ENCODE peak calls at places on chromosomes 16 and 17, in nine cellular contexts. G is progenitor cell of endocrine pancreas; S is fibroblast of gingiva; P is posterior vena cava; F is Jurkat, Clone E6-1; K is stomach; Y is B cell; Z is T-helper 2 cell; A is iris pigment epithelial cell. C is an unnamed sample.

GRCh38 chr16:89742948-89743347 is 21.6 kb downstream of the ZNF276 start:
- DNase-seq in G (no peak), Y (no peak), Z (no peak), A (no peak), S (no peak), F (no peak), K (no peak), P (no peak), C (no peak)

GRCh38 chr16:67481561-67482259 is 753 bp upstream of the ATP6V0D1 start:
- DNase-seq in F (peak; percentile 42), K (peak; percentile 56), P (no peak), G (no peak), Z (no peak), Y (no peak), A (peak; percentile 17), S (no peak), C (peak; percentile 8)

GRCh38 chr17:14748036-14748715 is 447.3 kb downstream of the HS3ST3B1 start:
- DNase-seq in Z (no peak), K (no peak), A (no peak), G (no peak), S (no peak), P (no peak), F (peak; percentile 8), Y (no peak), C (no peak)

GRCh38 chr17:13395872-13396271 is 205.9 kb downstream of the HS3ST3A1 start:
- DNase-seq in S (peak; percentile 73), Z (no peak), K (no peak), P (no peak), G (no peak), Y (no peak), F (no peak), A (peak; percentile 62), C (no peak)

GRCh38 chr16:89038221-89038721 is 55.4 kb upstream of the ACSF3 start:
- DNase-seq in A (no peak), Z (no peak), S (no peak), F (no peak), K (no peak), Y (no peak), G (no peak), P (peak; percentile 47), C (no peak)

GRCh38 chr17:4305224-4305623 is 41.4 kb upstream of the ANKFY1 start:
- DNase-seq in A (no peak), Y (no peak), K (no peak), P (no peak), Z (no peak), G (no peak), S (no peak), F (no peak), C (no peak)

GRCh38 chr17:78794399-78794798 is 12.3 kb upstream of the CYTH1 start:
- DNase-seq in F (no peak), G (no peak), P (peak; percentile 64), K (no peak), A (no peak), S (no peak), Z (no peak), Y (no peak), C (no peak)

GRCh38 chr17:5780476-5780875 is 196.2 kb upstream of the NLRP1 start:
- DNase-seq in G (no peak), Z (no peak), Y (no peak), S (peak; percentile 6), P (no peak), F (no peak), K (no peak), A (peak; percentile 79), C (no peak)

GRCh38 chr16:67339453-67339852 is 12.8 kb downstream of the LRRC36 start:
- DNase-seq in F (no peak), P (no peak), G (no peak), Y (peak; percentile 11), Z (no peak), S (peak; percentile 19), A (peak; percentile 35), K (no peak), C (no peak)

GRCh38 chr16:87066695-87067556 is 250.3 kb downstream of the C16orf95 start:
- DNase-seq in A (no peak), F (no peak), K (no peak), P (no peak), Z (no peak), Y (no peak), S (no peak), G (no peak), C (no peak)

GRCh38 chr17:75181608-75182318 is 996 bp downstream of the SUMO2 start:
- DNase-seq in F (no peak), G (no peak), K (peak; percentile 28), P (no peak), A (peak; percentile 30), Y (peak; percentile 51), Z (peak; percentile 34), S (no peak), C (no peak)

GRCh38 chr16:67514382-67514828 is 14.2 kb upstream of the RIPOR1 start:
- DNase-seq in P (peak; percentile 94), Z (peak; percentile 63), Y (peak; percentile 86), S (peak; percentile 78), F (peak; percentile 91), K (peak; percentile 86), A (peak; percentile 85), G (peak; percentile 28), C (peak; percentile 80)

GRCh38 chr16:68360971-68361370 is 50.2 kb downstream of the PRMT7 start:
- DNase-seq in S (no peak), Y (no peak), P (no peak), G (no peak), K (no peak), Z (no peak), A (no peak), F (no peak), C (no peak)

GRCh38 chr16:49287572-49287971 is 5.9 kb upstream of the CBLN1 start:
- DNase-seq in Z (no peak), G (no peak), P (no peak), A (no peak), S (no peak), Y (no peak), F (no peak), K (no peak), C (no peak)

GRCh38 chr16:12874135-12874534 is 27.3 kb upstream of the SHISA9 start:
- DNase-seq in Z (no peak), A (peak; percentile 64), Y (no peak), S (peak; percentile 36), P (no peak), K (no peak), G (no peak), F (no peak), C (no peak)

GRCh38 chr17:142102-142661 is 4.8 kb downstream of the SCGB1C2 start:
- DNase-seq in G (peak; percentile 7), Y (peak; percentile 27), S (no peak), F (peak; percentile 74), P (peak; percentile 64), K (peak; percentile 25), Z (no peak), A (peak; percentile 46), C (peak; percentile 95)

GRCh38 chr17:78697846-78698343 is 84.2 kb downstream of the CYTH1 start:
- DNase-seq in F (no peak), G (no peak), K (no peak), Z (no peak), A (no peak), Y (peak; percentile 55), P (no peak), S (no peak), C (no peak)